ENCODE peak calls at places on chromosomes 16 and 17, in eight cellular contexts. One of them, this sample, is unnamed.
A peak's percentile ranks its signal among the peaks of the same experiment; 100 is the strongest.

GRCh38 chr17:34071891-34072420 is 183.1 kb upstream of the CCL2 start:
- DNase-seq in fibroblast of gingiva: no peak
- DNase-seq in right atrium auricular region: no peak
- DNase-seq in memory B cell: no peak
- DNase-seq in stimulated activated CD4-positive, alpha-beta T cell treated with anti-CD3 and anti-CD28 coated beads, Interleukin-4, amount 100 ng/mL, for 48 hours: no peak
- DNase-seq in effector memory CD4-positive, alpha-beta T cell: no peak
- DNase-seq in C1 segment of cervical spinal cord: no peak
- DNase-seq in GM12865: peak; percentile 28
- DNase-seq in this sample: no peak

GRCh38 chr17:45904886-45905285 is 10.5 kb downstream of the MAPT start:
- DNase-seq in fibroblast of gingiva: no peak
- DNase-seq in right atrium auricular region: no peak
- DNase-seq in memory B cell: no peak
- DNase-seq in stimulated activated CD4-positive, alpha-beta T cell treated with anti-CD3 and anti-CD28 coated beads, Interleukin-4, amount 100 ng/mL, for 48 hours: no peak
- DNase-seq in effector memory CD4-positive, alpha-beta T cell: no peak
- DNase-seq in C1 segment of cervical spinal cord: no peak
- DNase-seq in GM12865: no peak
- DNase-seq in this sample: no peak

GRCh38 chr17:79631640-79632431 is 21.0 kb upstream of the RBFOX3 start:
- DNase-seq in fibroblast of gingiva: no peak
- DNase-seq in right atrium auricular region: peak; percentile 32
- DNase-seq in memory B cell: no peak
- DNase-seq in stimulated activated CD4-positive, alpha-beta T cell treated with anti-CD3 and anti-CD28 coated beads, Interleukin-4, amount 100 ng/mL, for 48 hours: no peak
- DNase-seq in effector memory CD4-positive, alpha-beta T cell: no peak
- DNase-seq in C1 segment of cervical spinal cord: no peak
- DNase-seq in GM12865: no peak
- DNase-seq in this sample: no peak

GRCh38 chr16:88013091-88013609 is 61.9 kb downstream of the BANP start:
- DNase-seq in fibroblast of gingiva: no peak
- DNase-seq in right atrium auricular region: no peak
- DNase-seq in memory B cell: no peak
- DNase-seq in stimulated activated CD4-positive, alpha-beta T cell treated with anti-CD3 and anti-CD28 coated beads, Interleukin-4, amount 100 ng/mL, for 48 hours: no peak
- DNase-seq in effector memory CD4-positive, alpha-beta T cell: no peak
- DNase-seq in C1 segment of cervical spinal cord: no peak
- DNase-seq in GM12865: no peak
- DNase-seq in this sample: no peak

GRCh38 chr16:81625544-81626152 is 153.4 kb upstream of the PLCG2 start:
- DNase-seq in fibroblast of gingiva: peak; percentile 13
- DNase-seq in right atrium auricular region: no peak
- DNase-seq in memory B cell: no peak
- DNase-seq in stimulated activated CD4-positive, alpha-beta T cell treated with anti-CD3 and anti-CD28 coated beads, Interleukin-4, amount 100 ng/mL, for 48 hours: no peak
- DNase-seq in effector memory CD4-positive, alpha-beta T cell: no peak
- DNase-seq in C1 segment of cervical spinal cord: peak; percentile 37
- DNase-seq in GM12865: peak; percentile 68
- DNase-seq in this sample: no peak

GRCh38 chr16:49859139-49859947 is 3.4 kb upstream of the ZNF423 start:
- DNase-seq in fibroblast of gingiva: no peak
- DNase-seq in right atrium auricular region: peak; percentile 82
- DNase-seq in memory B cell: no peak
- DNase-seq in stimulated activated CD4-positive, alpha-beta T cell treated with anti-CD3 and anti-CD28 coated beads, Interleukin-4, amount 100 ng/mL, for 48 hours: no peak
- DNase-seq in effector memory CD4-positive, alpha-beta T cell: no peak
- DNase-seq in C1 segment of cervical spinal cord: no peak
- DNase-seq in GM12865: no peak
- DNase-seq in this sample: no peak

GRCh38 chr17:17921192-17922082 is 50.8 kb downstream of the TOM1L2 start:
- DNase-seq in fibroblast of gingiva: peak; percentile 92
- DNase-seq in right atrium auricular region: no peak
- DNase-seq in memory B cell: no peak
- DNase-seq in stimulated activated CD4-positive, alpha-beta T cell treated with anti-CD3 and anti-CD28 coated beads, Interleukin-4, amount 100 ng/mL, for 48 hours: no peak
- DNase-seq in effector memory CD4-positive, alpha-beta T cell: no peak
- DNase-seq in C1 segment of cervical spinal cord: peak; percentile 31
- DNase-seq in GM12865: no peak
- DNase-seq in this sample: no peak

GRCh38 chr17:3556905-3557767 is 476 bp downstream of the TRPV3 start:
- DNase-seq in fibroblast of gingiva: no peak
- DNase-seq in right atrium auricular region: no peak
- DNase-seq in memory B cell: peak; percentile 23
- DNase-seq in stimulated activated CD4-positive, alpha-beta T cell treated with anti-CD3 and anti-CD28 coated beads, Interleukin-4, amount 100 ng/mL, for 48 hours: no peak
- DNase-seq in effector memory CD4-positive, alpha-beta T cell: no peak
- DNase-seq in C1 segment of cervical spinal cord: no peak
- DNase-seq in GM12865: peak; percentile 59
- DNase-seq in this sample: no peak

GRCh38 chr17:66416207-66416940 is 114.0 kb downstream of the PRKCA start:
- DNase-seq in fibroblast of gingiva: no peak
- DNase-seq in right atrium auricular region: no peak
- DNase-seq in memory B cell: no peak
- DNase-seq in stimulated activated CD4-positive, alpha-beta T cell treated with anti-CD3 and anti-CD28 coated beads, Interleukin-4, amount 100 ng/mL, for 48 hours: no peak
- DNase-seq in effector memory CD4-positive, alpha-beta T cell: no peak
- DNase-seq in C1 segment of cervical spinal cord: no peak
- DNase-seq in GM12865: no peak
- DNase-seq in this sample: no peak

GRCh38 chr16:11303405-11304138 is 22.4 kb upstream of the PRM1 start:
- DNase-seq in fibroblast of gingiva: no peak
- DNase-seq in right atrium auricular region: no peak
- DNase-seq in memory B cell: no peak
- DNase-seq in stimulated activated CD4-positive, alpha-beta T cell treated with anti-CD3 and anti-CD28 coated beads, Interleukin-4, amount 100 ng/mL, for 48 hours: no peak
- DNase-seq in effector memory CD4-positive, alpha-beta T cell: no peak
- DNase-seq in C1 segment of cervical spinal cord: no peak
- DNase-seq in GM12865: no peak
- DNase-seq in this sample: no peak

GRCh38 chr17:2259769-2260536 is 43.6 kb downstream of the SMG6 start:
- DNase-seq in fibroblast of gingiva: peak; percentile 13
- DNase-seq in right atrium auricular region: no peak
- DNase-seq in memory B cell: no peak
- DNase-seq in stimulated activated CD4-positive, alpha-beta T cell treated with anti-CD3 and anti-CD28 coated beads, Interleukin-4, amount 100 ng/mL, for 48 hours: peak; percentile 75
- DNase-seq in effector memory CD4-positive, alpha-beta T cell: peak; percentile 29
- DNase-seq in C1 segment of cervical spinal cord: no peak
- DNase-seq in GM12865: peak; percentile 95
- DNase-seq in this sample: peak; percentile 91

GRCh38 chr16:48865511-48865910 is 255.5 kb upstream of the N4BP1 start:
- DNase-seq in fibroblast of gingiva: no peak
- DNase-seq in right atrium auricular region: no peak
- DNase-seq in memory B cell: no peak
- DNase-seq in stimulated activated CD4-positive, alpha-beta T cell treated with anti-CD3 and anti-CD28 coated beads, Interleukin-4, amount 100 ng/mL, for 48 hours: no peak
- DNase-seq in effector memory CD4-positive, alpha-beta T cell: no peak
- DNase-seq in C1 segment of cervical spinal cord: no peak
- DNase-seq in GM12865: no peak
- DNase-seq in this sample: no peak

GRCh38 chr16:86960266-86960665 is 356.9 kb downstream of the C16orf95 start:
- DNase-seq in fibroblast of gingiva: no peak
- DNase-seq in right atrium auricular region: no peak
- DNase-seq in memory B cell: no peak
- DNase-seq in stimulated activated CD4-positive, alpha-beta T cell treated with anti-CD3 and anti-CD28 coated beads, Interleukin-4, amount 100 ng/mL, for 48 hours: no peak
- DNase-seq in effector memory CD4-positive, alpha-beta T cell: no peak
- DNase-seq in C1 segment of cervical spinal cord: peak; percentile 43
- DNase-seq in GM12865: no peak
- DNase-seq in this sample: no peak

GRCh38 chr16:87323727-87324410 is 6.7 kb upstream of the C16orf95 start:
- DNase-seq in fibroblast of gingiva: no peak
- DNase-seq in right atrium auricular region: no peak
- DNase-seq in memory B cell: no peak
- DNase-seq in stimulated activated CD4-positive, alpha-beta T cell treated with anti-CD3 and anti-CD28 coated beads, Interleukin-4, amount 100 ng/mL, for 48 hours: no peak
- DNase-seq in effector memory CD4-positive, alpha-beta T cell: no peak
- DNase-seq in C1 segment of cervical spinal cord: no peak
- DNase-seq in GM12865: no peak
- DNase-seq in this sample: no peak

GRCh38 chr17:1237471-1237870 is 32.8 kb upstream of the BHLHA9 start:
- DNase-seq in fibroblast of gingiva: no peak
- DNase-seq in right atrium auricular region: no peak
- DNase-seq in memory B cell: no peak
- DNase-seq in stimulated activated CD4-positive, alpha-beta T cell treated with anti-CD3 and anti-CD28 coated beads, Interleukin-4, amount 100 ng/mL, for 48 hours: no peak
- DNase-seq in effector memory CD4-positive, alpha-beta T cell: no peak
- DNase-seq in C1 segment of cervical spinal cord: no peak
- DNase-seq in GM12865: no peak
- DNase-seq in this sample: no peak

GRCh38 chr17:66393038-66393437 is 90.6 kb downstream of the PRKCA start:
- DNase-seq in fibroblast of gingiva: no peak
- DNase-seq in right atrium auricular region: no peak
- DNase-seq in memory B cell: no peak
- DNase-seq in stimulated activated CD4-positive, alpha-beta T cell treated with anti-CD3 and anti-CD28 coated beads, Interleukin-4, amount 100 ng/mL, for 48 hours: no peak
- DNase-seq in effector memory CD4-positive, alpha-beta T cell: no peak
- DNase-seq in C1 segment of cervical spinal cord: no peak
- DNase-seq in GM12865: no peak
- DNase-seq in this sample: no peak

GRCh38 chr16:66357523-66357928 is 9.0 kb upstream of the CDH5 start:
- DNase-seq in fibroblast of gingiva: peak; percentile 71
- DNase-seq in right atrium auricular region: peak; percentile 73
- DNase-seq in memory B cell: peak; percentile 9
- DNase-seq in stimulated activated CD4-positive, alpha-beta T cell treated with anti-CD3 and anti-CD28 coated beads, Interleukin-4, amount 100 ng/mL, for 48 hours: no peak
- DNase-seq in effector memory CD4-positive, alpha-beta T cell: no peak
- DNase-seq in C1 segment of cervical spinal cord: peak; percentile 16
- DNase-seq in GM12865: peak; percentile 39
- DNase-seq in this sample: no peak

GRCh38 chr17:40680998-40681397 is 16.0 kb upstream of the KRT222 start:
- DNase-seq in fibroblast of gingiva: no peak
- DNase-seq in right atrium auricular region: no peak
- DNase-seq in memory B cell: no peak
- DNase-seq in stimulated activated CD4-positive, alpha-beta T cell treated with anti-CD3 and anti-CD28 coated beads, Interleukin-4, amount 100 ng/mL, for 48 hours: no peak
- DNase-seq in effector memory CD4-positive, alpha-beta T cell: no peak
- DNase-seq in C1 segment of cervical spinal cord: no peak
- DNase-seq in GM12865: no peak
- DNase-seq in this sample: no peak

GRCh38 chr16:11112723-11113348 is 143.2 kb downstream of the SOCS1 start:
- DNase-seq in fibroblast of gingiva: no peak
- DNase-seq in right atrium auricular region: no peak
- DNase-seq in memory B cell: no peak
- DNase-seq in stimulated activated CD4-positive, alpha-beta T cell treated with anti-CD3 and anti-CD28 coated beads, Interleukin-4, amount 100 ng/mL, for 48 hours: no peak
- DNase-seq in effector memory CD4-positive, alpha-beta T cell: no peak
- DNase-seq in C1 segment of cervical spinal cord: no peak
- DNase-seq in GM12865: peak; percentile 73
- DNase-seq in this sample: no peak

GRCh38 chr16:65068151-65068740 is 53.6 kb downstream of the CDH11 start:
- DNase-seq in fibroblast of gingiva: peak; percentile 87
- DNase-seq in right atrium auricular region: no peak
- DNase-seq in memory B cell: no peak
- DNase-seq in stimulated activated CD4-positive, alpha-beta T cell treated with anti-CD3 and anti-CD28 coated beads, Interleukin-4, amount 100 ng/mL, for 48 hours: no peak
- DNase-seq in effector memory CD4-positive, alpha-beta T cell: no peak
- DNase-seq in C1 segment of cervical spinal cord: no peak
- DNase-seq in GM12865: no peak
- DNase-seq in this sample: no peak

GRCh38 chr17:18377437-18378204 is at the start of gene EVPLL:
- DNase-seq in fibroblast of gingiva: peak; percentile 18
- DNase-seq in right atrium auricular region: peak; percentile 59
- DNase-seq in memory B cell: no peak
- DNase-seq in stimulated activated CD4-positive, alpha-beta T cell treated with anti-CD3 and anti-CD28 coated beads, Interleukin-4, amount 100 ng/mL, for 48 hours: no peak
- DNase-seq in effector memory CD4-positive, alpha-beta T cell: no peak
- DNase-seq in C1 segment of cervical spinal cord: peak; percentile 9
- DNase-seq in GM12865: no peak
- DNase-seq in this sample: no peak

GRCh38 chr16:17571499-17572093 is 100.8 kb upstream of the XYLT1 start:
- DNase-seq in fibroblast of gingiva: no peak
- DNase-seq in right atrium auricular region: no peak
- DNase-seq in memory B cell: no peak
- DNase-seq in stimulated activated CD4-positive, alpha-beta T cell treated with anti-CD3 and anti-CD28 coated beads, Interleukin-4, amount 100 ng/mL, for 48 hours: no peak
- DNase-seq in effector memory CD4-positive, alpha-beta T cell: no peak
- DNase-seq in C1 segment of cervical spinal cord: no peak
- DNase-seq in GM12865: no peak
- DNase-seq in this sample: no peak

GRCh38 chr16:88977028-88977844 is at the start of gene CBFA2T3:
- DNase-seq in fibroblast of gingiva: no peak
- DNase-seq in right atrium auricular region: peak; percentile 66
- DNase-seq in memory B cell: no peak
- DNase-seq in stimulated activated CD4-positive, alpha-beta T cell treated with anti-CD3 and anti-CD28 coated beads, Interleukin-4, amount 100 ng/mL, for 48 hours: no peak
- DNase-seq in effector memory CD4-positive, alpha-beta T cell: no peak
- DNase-seq in C1 segment of cervical spinal cord: peak; percentile 49
- DNase-seq in GM12865: peak; percentile 81
- DNase-seq in this sample: no peak

GRCh38 chr17:40323731-40324650 is 15.0 kb downstream of the RARA start:
- DNase-seq in fibroblast of gingiva: peak; percentile 63
- DNase-seq in right atrium auricular region: no peak
- DNase-seq in memory B cell: peak; percentile 89
- DNase-seq in stimulated activated CD4-positive, alpha-beta T cell treated with anti-CD3 and anti-CD28 coated beads, Interleukin-4, amount 100 ng/mL, for 48 hours: no peak
- DNase-seq in effector memory CD4-positive, alpha-beta T cell: peak; percentile 85
- DNase-seq in C1 segment of cervical spinal cord: no peak
- DNase-seq in GM12865: peak; percentile 82
- DNase-seq in this sample: no peak

GRCh38 chr17:30921544-30922196 is at the start of gene ADAP2:
- DNase-seq in fibroblast of gingiva: no peak
- DNase-seq in right atrium auricular region: no peak
- DNase-seq in memory B cell: peak; percentile 31
- DNase-seq in stimulated activated CD4-positive, alpha-beta T cell treated with anti-CD3 and anti-CD28 coated beads, Interleukin-4, amount 100 ng/mL, for 48 hours: no peak
- DNase-seq in effector memory CD4-positive, alpha-beta T cell: no peak
- DNase-seq in C1 segment of cervical spinal cord: peak; percentile 17
- DNase-seq in GM12865: peak; percentile 36
- DNase-seq in this sample: no peak

GRCh38 chr16:31819948-31820347 is 53.7 kb upstream of the ZNF267 start:
- DNase-seq in fibroblast of gingiva: no peak
- DNase-seq in right atrium auricular region: no peak
- DNase-seq in memory B cell: no peak
- DNase-seq in stimulated activated CD4-positive, alpha-beta T cell treated with anti-CD3 and anti-CD28 coated beads, Interleukin-4, amount 100 ng/mL, for 48 hours: no peak
- DNase-seq in effector memory CD4-positive, alpha-beta T cell: no peak
- DNase-seq in C1 segment of cervical spinal cord: no peak
- DNase-seq in GM12865: no peak
- DNase-seq in this sample: no peak

GRCh38 chr16:89170346-89171215 is 967 bp upstream of the CDH15 start:
- DNase-seq in fibroblast of gingiva: no peak
- DNase-seq in right atrium auricular region: no peak
- DNase-seq in memory B cell: no peak
- DNase-seq in stimulated activated CD4-positive, alpha-beta T cell treated with anti-CD3 and anti-CD28 coated beads, Interleukin-4, amount 100 ng/mL, for 48 hours: no peak
- DNase-seq in effector memory CD4-positive, alpha-beta T cell: no peak
- DNase-seq in C1 segment of cervical spinal cord: no peak
- DNase-seq in GM12865: no peak
- DNase-seq in this sample: no peak

GRCh38 chr17:1592751-1593629 is 30.4 kb upstream of the PITPNA start:
- DNase-seq in fibroblast of gingiva: no peak
- DNase-seq in right atrium auricular region: no peak
- DNase-seq in memory B cell: peak; percentile 89
- DNase-seq in stimulated activated CD4-positive, alpha-beta T cell treated with anti-CD3 and anti-CD28 coated beads, Interleukin-4, amount 100 ng/mL, for 48 hours: no peak
- DNase-seq in effector memory CD4-positive, alpha-beta T cell: no peak
- DNase-seq in C1 segment of cervical spinal cord: no peak
- DNase-seq in GM12865: peak; percentile 91
- DNase-seq in this sample: no peak

GRCh38 chr17:15180121-15180561 is 85.0 kb downstream of the PMP22 start:
- DNase-seq in fibroblast of gingiva: no peak
- DNase-seq in right atrium auricular region: no peak
- DNase-seq in memory B cell: no peak
- DNase-seq in stimulated activated CD4-positive, alpha-beta T cell treated with anti-CD3 and anti-CD28 coated beads, Interleukin-4, amount 100 ng/mL, for 48 hours: no peak
- DNase-seq in effector memory CD4-positive, alpha-beta T cell: no peak
- DNase-seq in C1 segment of cervical spinal cord: no peak
- DNase-seq in GM12865: no peak
- DNase-seq in this sample: no peak

This sample was measured in GM12864.